ENCODE peak calls at places on chromosomes 4 and X, in nine cellular contexts. D is K562, L is HepG2, Q is upper lobe of left lung, I is sigmoid colon, C is suprapubic skin, J is stomach, R is HCT116, K is transverse colon. Y is an unnamed sample. For H3K4me1, the result is how much of the 10 kb centered on the place peaks cover.

GRCh38 chrX:153924149-153924861 is 1.8 kb downstream of the ARHGAP4 start:
- DNase-seq in D (peak), L (peak), Q (no peak), I (no peak), C (peak), J (peak), R (no peak), K (peak), Y (no peak)

GRCh38 chrX:112766774-112767173 is 73.9 kb downstream of the AMOT start:
- DNase-seq in D (no peak), L (no peak), Q (no peak), I (no peak), C (no peak), J (no peak), R (no peak), K (no peak), Y (no peak)

GRCh38 chr4:5967783-5968182 is 50.4 kb downstream of the C4orf50 start:
- DNase-seq in D (no peak), L (no peak), Q (no peak), I (no peak), C (no peak), J (peak), R (no peak), K (no peak), Y (peak)

GRCh38 chrX:69021095-69021494 is 144.2 kb downstream of the PJA1 start:
- DNase-seq in D (no peak), L (no peak), Q (peak), I (no peak), C (no peak), J (no peak), R (no peak), K (no peak), Y (no peak)

GRCh38 chrX:12709047-12709446 is 82.2 kb upstream of the PRPS2 start:
- DNase-seq in D (no peak), L (no peak), Q (no peak), I (no peak), C (no peak), J (peak), R (no peak), K (no peak), Y (no peak)

GRCh38 chr4:6855692-6856297 is 53.8 kb upstream of the TBC1D14 start:
- DNase-seq in D (peak), L (peak), Q (no peak), I (no peak), C (no peak), J (no peak), R (no peak), K (no peak), Y (no peak)

GRCh38 chrX:46989548-46989947 is 77.3 kb downstream of the JADE3 start:
- DNase-seq in D (no peak), L (no peak), Q (no peak), I (no peak), C (no peak), J (no peak), R (no peak), K (no peak), Y (no peak)

GRCh38 chrX:153669174-153669890 is 4.3 kb downstream of the PNCK start:
- DNase-seq in D (peak), L (no peak), Q (peak), I (peak), C (no peak), J (no peak), R (no peak), K (no peak), Y (peak)

GRCh38 chr4:77669911-77670590 is 64.4 kb downstream of the CXCL13 start:
- DNase-seq in D (no peak), L (no peak), Q (no peak), I (no peak), C (no peak), J (peak), R (no peak), K (no peak), Y (no peak)

GRCh38 chrX:78886550-78886949 is 58.6 kb upstream of the P2RY10 start:
- DNase-seq in D (no peak), L (no peak), Q (no peak), I (no peak), C (no peak), J (no peak), R (no peak), K (no peak), Y (no peak)

GRCh38 chrX:29662759-29663503 is 552.4 kb upstream of the MAGEB2 start:
- DNase-seq in D (no peak), L (peak), Q (no peak), I (no peak), C (no peak), J (no peak), R (no peak), K (no peak), Y (no peak)

GRCh38 chrX:68196939-68197791 is 236.1 kb downstream of the OPHN1 start:
- DNase-seq in D (peak), L (peak), Q (no peak), I (no peak), C (no peak), J (no peak), R (peak), K (peak), Y (peak)

GRCh38 chr4:47122592-47123291 is 91.4 kb downstream of the GABRB1 start:
- DNase-seq in D (peak), L (peak), Q (no peak), I (no peak), C (no peak), J (peak), R (peak), K (peak), Y (no peak)

DNA sequence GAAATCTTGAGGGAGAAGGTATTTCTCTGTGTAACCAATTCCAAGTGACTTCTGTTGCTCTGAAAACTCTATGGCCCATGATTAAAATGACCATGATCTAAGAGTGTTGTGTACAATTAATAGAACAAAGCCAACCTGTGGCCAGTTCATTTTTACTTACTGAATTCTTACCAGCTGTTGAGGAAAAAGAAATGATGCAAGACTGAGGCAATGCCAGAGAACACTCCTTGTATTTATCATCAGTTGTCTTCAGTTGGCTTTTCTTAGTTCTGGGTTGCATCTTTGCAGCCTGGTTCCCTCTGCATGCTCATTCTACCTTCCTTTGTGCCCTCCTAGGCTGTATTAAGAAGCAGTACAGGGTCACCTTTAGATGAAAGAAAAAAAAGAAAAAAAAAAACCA is 298.6 kb downstream of the ARHGAP10 start:
- DNase-seq in D (no peak), L (no peak), Q (no peak), I (no peak), C (no peak), J (no peak), R (no peak), K (no peak), Y (no peak)
- TF ChIP-seq POLR2AphosphoS5 in D (no peak), L (no peak), Q (no peak), I (peak), C (no peak), J (no peak), R (no peak), K (peak), Y (no peak)

GRCh38 chr4:153467897-153468262 is 1.7 kb downstream of the TMEM131L start:
- DNase-seq in D (no peak), L (no peak), Q (no peak), I (no peak), C (no peak), J (no peak), R (no peak), K (no peak), Y (no peak)
- H3K4me1 ChIP-seq in D (under half), L (under half), Q (under half), I (under half), C (under half), J (under half), R (under half), K (under half), Y (under half)

GRCh38 chr4:13902141-13902540 is 274.6 kb upstream of the BOD1L1 start:
- DNase-seq in D (no peak), L (no peak), Q (no peak), I (no peak), C (no peak), J (no peak), R (no peak), K (no peak), Y (no peak)

GRCh38 chr4:13905543-13905942 is 278.0 kb upstream of the BOD1L1 start:
- DNase-seq in D (no peak), L (no peak), Q (no peak), I (no peak), C (no peak), J (no peak), R (no peak), K (no peak), Y (no peak)

GRCh38 chr4:13903851-13904340 is 276.4 kb upstream of the BOD1L1 start:
- DNase-seq in D (no peak), L (no peak), Q (no peak), I (no peak), C (no peak), J (no peak), R (no peak), K (no peak), Y (no peak)

GRCh38 chr4:13906727-13907126 is 279.2 kb upstream of the BOD1L1 start:
- DNase-seq in D (no peak), L (no peak), Q (no peak), I (no peak), C (no peak), J (no peak), R (no peak), K (no peak), Y (no peak)

DNA sequence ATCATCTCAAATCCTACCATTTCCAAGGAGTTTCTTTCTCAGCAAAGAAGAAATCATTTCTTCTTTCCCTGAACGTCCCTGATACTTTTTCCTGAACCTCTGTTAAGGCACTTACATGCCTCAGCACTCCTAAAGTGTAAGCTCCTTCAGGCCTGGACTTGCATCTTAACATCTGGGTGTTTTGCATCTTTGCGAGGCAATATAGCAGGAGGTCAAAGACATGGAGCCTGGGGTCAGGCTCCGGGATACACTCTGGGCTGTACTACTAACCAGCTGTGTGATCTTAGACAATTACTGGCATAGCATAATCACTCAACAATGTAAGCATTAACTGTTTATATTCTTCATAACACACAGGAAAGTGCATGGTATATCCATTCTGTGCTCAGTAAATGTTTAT is 275.5 kb upstream of the BOD1L1 start:
- DNase-seq in D (no peak), L (no peak), Q (no peak), I (no peak), C (no peak), J (no peak), R (no peak), K (no peak), Y (no peak)
- TF ChIP-seq POLR2A in D (no peak), L (no peak), Q (no peak), I (no peak), C (no peak), J (no peak), R (no peak), K (no peak), Y (no peak)

GRCh38 chrX:103550415-103551051 is 31.2 kb upstream of the RAB40A start:
- DNase-seq in D (no peak), L (no peak), Q (no peak), I (no peak), C (no peak), J (no peak), R (no peak), K (no peak), Y (no peak)

GRCh38 chrX:103556941-103557340 is 28.4 kb upstream of the TCEAL4 start:
- DNase-seq in D (no peak), L (peak), Q (no peak), I (no peak), C (no peak), J (no peak), R (no peak), K (no peak), Y (no peak)

GRCh38 chrX:103549920-103550319 is 30.6 kb upstream of the RAB40A start:
- DNase-seq in D (no peak), L (no peak), Q (no peak), I (no peak), C (no peak), J (no peak), R (no peak), K (no peak), Y (no peak)

GRCh38 chrX:103552236-103552635 is 32.9 kb upstream of the RAB40A start:
- DNase-seq in D (no peak), L (peak), Q (no peak), I (no peak), C (no peak), J (no peak), R (no peak), K (no peak), Y (no peak)

GRCh38 chrX:103554687-103555417 is 30.5 kb upstream of the TCEAL4 start:
- DNase-seq in D (peak), L (no peak), Q (no peak), I (peak), C (no peak), J (peak), R (no peak), K (peak), Y (no peak)
- TF ChIP-seq POLR2AphosphoS5 in D (no peak), L (no peak), Q (no peak), I (no peak), C (no peak), J (no peak), R (no peak), K (no peak), Y (no peak)

GRCh38 chr4:37981844-37982720 is 21.9 kb downstream of the PTTG2 start:
- DNase-seq in D (no peak), L (peak), Q (no peak), I (no peak), C (no peak), J (no peak), R (no peak), K (no peak), Y (no peak)

GRCh38 chr4:37985730-37986275 is 25.6 kb downstream of the PTTG2 start:
- DNase-seq in D (no peak), L (no peak), Q (no peak), I (no peak), C (no peak), J (no peak), R (no peak), K (no peak), Y (no peak)

GRCh38 chr4:37981425-37981824 is 21.2 kb downstream of the PTTG2 start:
- DNase-seq in D (no peak), L (no peak), Q (no peak), I (no peak), C (no peak), J (no peak), R (no peak), K (no peak), Y (no peak)

GRCh38 chr4:37982736-37983135 is 22.5 kb downstream of the PTTG2 start:
- DNase-seq in D (no peak), L (no peak), Q (no peak), I (no peak), C (no peak), J (no peak), R (no peak), K (no peak), Y (no peak)

DNA sequence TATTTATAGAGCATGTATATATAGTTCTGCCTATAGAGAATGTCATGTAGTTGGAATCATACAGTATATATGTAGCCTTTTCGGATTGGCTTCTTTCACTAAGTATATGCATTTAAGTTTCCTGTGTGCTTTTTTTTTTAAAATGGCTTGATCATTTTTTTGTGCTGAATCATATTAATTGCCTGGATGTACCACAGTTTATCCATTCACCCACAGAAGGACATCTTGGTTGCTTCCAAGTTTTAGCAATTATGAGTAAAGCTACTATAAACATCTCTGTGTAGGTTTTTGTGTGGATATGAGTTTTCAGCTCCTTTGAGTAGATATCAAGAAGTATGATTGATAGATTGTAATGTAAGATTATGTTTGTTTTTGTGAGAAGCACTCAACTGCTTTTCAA is 23.8 kb downstream of the PTTG2 start:
- DNase-seq in D (no peak), L (no peak), Q (no peak), I (no peak), C (no peak), J (no peak), R (no peak), K (no peak), Y (no peak)
- H3K4me1 ChIP-seq in D (under half), L (under half), Q (under half), I (half or more), C (under half), J (under half), R (under half), K (under half), Y (under half)

DNA sequence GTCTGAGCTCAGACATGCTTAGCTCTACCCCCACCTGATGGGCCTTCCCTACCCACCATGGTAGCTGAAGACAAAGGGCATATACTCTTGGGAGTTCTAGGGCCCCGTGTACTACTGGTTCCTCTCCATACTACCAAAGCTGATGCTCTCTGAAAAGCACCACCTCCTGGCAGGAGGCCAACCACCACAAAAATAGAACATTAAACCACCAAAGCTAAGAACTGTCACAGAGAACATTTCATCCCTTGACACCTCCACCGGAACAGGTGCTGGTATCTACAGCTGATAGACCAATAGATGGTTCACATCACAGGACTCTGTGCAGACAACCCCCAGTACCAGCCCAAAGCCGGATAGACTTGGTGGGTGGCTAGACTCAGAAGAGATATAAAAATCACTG is 13.4 kb downstream of the EDA2R start:
- DNase-seq in D (no peak), L (no peak), Q (no peak), I (no peak), C (no peak), J (no peak), R (no peak), K (no peak), Y (no peak)
- TF ChIP-seq POLR2A in D (no peak), L (no peak), Q (no peak), I (no peak), C (no peak), J (no peak), R (no peak), K (no peak), Y (no peak)

DNA sequence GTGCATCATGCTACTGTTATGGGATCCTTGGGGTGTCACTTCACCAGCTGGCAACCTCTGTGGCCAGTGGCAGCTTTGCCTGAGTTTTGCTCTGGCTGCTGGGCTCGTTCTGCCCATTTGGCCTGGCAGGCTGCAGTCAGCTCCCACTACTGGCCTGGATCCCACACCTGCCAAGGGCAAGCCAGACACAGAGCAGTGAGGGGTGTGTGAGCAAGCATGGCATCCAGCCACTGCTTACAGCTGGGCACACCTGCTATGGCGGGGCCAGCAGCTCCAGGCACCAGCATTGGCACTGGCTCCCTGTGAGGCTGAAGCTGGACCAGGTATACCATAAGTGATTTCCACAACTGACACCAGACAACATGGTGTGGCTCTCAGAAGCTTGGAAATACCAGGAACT is 183.4 kb downstream of the NPFFR2 start:
- DNase-seq in D (no peak), L (no peak), Q (peak), I (no peak), C (no peak), J (no peak), R (no peak), K (no peak), Y (no peak)
- TF ChIP-seq POLR2AphosphoS5 in D (no peak), L (no peak), Q (no peak), I (no peak), C (no peak), J (no peak), R (no peak), K (no peak), Y (no peak)

Y was measured in breast epithelium.